ENCODE peak calls at places on chromosomes 12 and 14, in seven cellular contexts. W, J, A, G, H, C and S are unnamed samples.

GRCh38 chr12:104504151-104504550 is 47.4 kb downstream of the CHST11 start:
- DNase-seq in C (no peak), W (no peak), J (no peak), H (no peak), G (no peak), A (no peak), S (no peak)

GRCh38 chr12:104886418-104887401 is 71.4 kb downstream of the SLC41A2 start:
- DNase-seq in C (no peak), H (no peak), W (peak), A (no peak), G (no peak), J (no peak), S (peak)

GRCh38 chr12:117671734-117672133 is 297.1 kb downstream of the KSR2 start:
- DNase-seq in J (no peak), W (no peak), A (no peak), C (no peak), G (no peak), H (peak), S (peak)

GRCh38 chr14:54564799-54565235 is 2.1 kb upstream of the SAMD4A start:
- DNase-seq in W (peak), H (peak), A (no peak), J (peak), G (no peak), C (no peak), S (peak)

GRCh38 chr12:120110550-120111501 is 5.7 kb downstream of the RAB35 start:
- DNase-seq in H (no peak), A (peak), J (no peak), W (no peak), G (peak), C (peak), S (no peak)

GRCh38 chr12:622420-622819 is 40.8 kb downstream of the NINJ2 start:
- DNase-seq in G (peak), C (no peak), H (no peak), W (no peak), A (no peak), J (no peak), S (no peak)

GRCh38 chr14:51507556-51508511 is 143.9 kb upstream of the FRMD6 start:
- DNase-seq in C (no peak), A (peak), W (peak), G (peak), J (peak), H (no peak), S (peak)

GRCh38 chr12:43852744-43853143 is 16.9 kb downstream of the TMEM117 start:
- DNase-seq in W (no peak), H (no peak), A (no peak), J (no peak), C (no peak), G (no peak), S (no peak)

GRCh38 chr12:52007982-52008510 is 1.3 kb downstream of the TAMALIN start:
- DNase-seq in G (no peak), H (no peak), A (no peak), C (no peak), W (no peak), J (no peak), S (no peak)

GRCh38 chr14:98208074-98208675 is 1063.8 kb downstream of the BCL11B start:
- DNase-seq in J (no peak), G (no peak), W (no peak), A (no peak), C (no peak), H (no peak), S (no peak)

GRCh38 chr12:806116-806805 is 53.9 kb downstream of the WNK1 start:
- DNase-seq in H (peak), G (no peak), W (peak), A (no peak), C (no peak), J (no peak), S (no peak)

GRCh38 chr14:29930283-29930682 is 2.6 kb upstream of the PRKD1 start:
- DNase-seq in H (no peak), G (no peak), W (peak), C (no peak), J (no peak), A (no peak), S (peak)

GRCh38 chr12:25692115-25693035 is 139.3 kb upstream of the LMNTD1 start:
- DNase-seq in H (no peak), G (peak), A (no peak), C (no peak), W (peak), J (no peak), S (peak)

GRCh38 chr14:51917186-51917585 is 56.8 kb downstream of the GNG2 start:
- DNase-seq in H (no peak), G (peak), A (no peak), C (no peak), J (peak), W (no peak), S (peak)

GRCh38 chr12:9163392-9163791 is 44.8 kb downstream of the PZP start:
- DNase-seq in J (no peak), A (no peak), W (no peak), C (no peak), G (peak), H (no peak), S (no peak)

GRCh38 chr12:7917392-7918267 is 18.4 kb downstream of the SLC2A3 start:
- DNase-seq in A (no peak), H (no peak), C (no peak), G (no peak), W (no peak), J (no peak), S (no peak)

GRCh38 chr12:48903982-48904411 is 21.3 kb downstream of the FKBP11 start:
- DNase-seq in H (peak), J (peak), G (peak), C (peak), W (peak), A (peak), S (peak)
- TF ChIP-seq CTCF in H (peak), J (peak), G (peak), C (peak), W (peak), A (peak), S (peak)

GRCh38 chr12:16603265-16603915 is 2.6 kb downstream of the LMO3 start:
- DNase-seq in A (no peak), J (no peak), W (no peak), C (no peak), H (no peak), G (no peak), S (no peak)
- TF ChIP-seq CTCF in A (no peak), J (no peak), W (no peak), C (no peak), H (no peak), G (no peak), S (no peak)

GRCh38 chr14:64628940-64629403 is 75.3 kb upstream of the PLEKHG3 start:
- DNase-seq in A (no peak), H (peak), W (peak), J (peak), C (no peak), G (no peak), S (peak)
- TF ChIP-seq CTCF in A (no peak), H (no peak), W (no peak), J (no peak), C (no peak), G (no peak), S (peak)

DNA sequence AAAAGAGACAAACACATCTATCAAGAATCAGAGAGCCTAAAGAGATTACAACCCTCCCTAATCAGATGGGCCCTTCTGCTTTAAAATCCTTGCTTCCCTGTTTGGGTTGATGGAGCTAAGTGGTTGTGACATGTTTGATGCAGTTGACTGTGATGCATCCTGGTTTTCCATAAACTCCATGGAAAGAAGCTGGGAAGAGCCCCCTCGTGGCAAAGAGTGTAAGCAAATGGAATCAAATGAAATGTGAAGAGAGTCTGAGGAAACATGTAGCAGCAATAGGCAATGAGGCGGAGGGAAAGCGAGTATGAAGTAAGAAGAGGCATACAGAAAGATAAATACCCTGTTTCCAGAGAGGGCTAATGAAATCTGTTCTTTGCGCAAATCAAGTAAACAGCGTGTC is 70.4 kb upstream of the SLCO1C1 start:
- DNase-seq in G (no peak), J (no peak), C (no peak), H (peak), A (no peak), W (no peak), S (peak)
- TF ChIP-seq CTCF in G (peak), J (peak), C (no peak), H (peak), A (no peak), W (peak), S (peak)

GRCh38 chr12:67427336-67427735 is 158.2 kb downstream of the CAND1 start:
- DNase-seq in C (no peak), J (no peak), W (no peak), A (no peak), G (no peak), H (no peak), S (no peak)

GRCh38 chr12:67431436-67432049 is 162.4 kb downstream of the CAND1 start:
- DNase-seq in G (no peak), A (no peak), J (no peak), C (no peak), W (no peak), H (no peak), S (peak)

GRCh38 chr12:67428431-67428830 is 159.3 kb downstream of the CAND1 start:
- DNase-seq in C (no peak), H (no peak), J (no peak), W (no peak), G (no peak), A (no peak), S (no peak)

GRCh38 chr12:67433393-67434175 is 164.4 kb downstream of the CAND1 start:
- DNase-seq in C (no peak), J (no peak), H (peak), G (no peak), W (peak), A (no peak), S (peak)

GRCh38 chr12:67430708-67431335 is 161.7 kb downstream of the CAND1 start:
- DNase-seq in J (peak), W (no peak), C (no peak), H (no peak), G (peak), A (no peak), S (peak)
- TF ChIP-seq CTCF in J (peak), W (no peak), C (no peak), H (no peak), G (peak), A (no peak), S (peak)

GRCh38 chr12:96218989-96219678 is 25.0 kb downstream of the ELK3 start:
- DNase-seq in G (no peak), A (no peak), C (no peak), W (no peak), J (no peak), H (peak), S (no peak)
- TF ChIP-seq CTCF in G (no peak), A (no peak), C (no peak), W (no peak), J (no peak), H (no peak), S (no peak)

DNA sequence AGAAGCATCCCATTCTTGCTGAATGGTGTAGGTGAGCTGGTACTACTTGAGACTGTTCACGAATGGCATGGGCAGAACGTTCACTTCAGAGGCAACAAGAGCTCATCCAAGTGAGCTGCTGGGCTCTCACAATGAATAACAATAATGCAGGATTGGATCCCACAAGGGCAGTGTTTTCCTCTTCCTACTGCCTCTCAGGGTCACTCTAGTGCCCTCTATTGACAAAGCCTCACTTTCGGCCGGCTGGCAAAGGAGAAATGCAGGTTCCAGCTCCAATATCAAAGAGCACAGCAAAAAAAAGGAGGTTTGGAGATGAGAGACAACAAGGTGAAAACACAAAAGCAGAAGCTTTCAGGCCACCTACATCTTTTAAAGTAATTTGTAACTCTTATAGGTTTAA is 74.6 kb upstream of the MYF6 start:
- DNase-seq in J (no peak), G (no peak), A (no peak), W (no peak), C (no peak), H (peak), S (peak)
- TF ChIP-seq CTCF in J (no peak), G (no peak), A (no peak), W (peak), C (no peak), H (peak), S (peak)

GRCh38 chr12:82638324-82638723 is 48.4 kb upstream of the TMTC2 start:
- DNase-seq in W (no peak), G (no peak), J (no peak), C (no peak), A (no peak), H (no peak), S (no peak)
- TF ChIP-seq CTCF in W (no peak), G (no peak), J (no peak), C (no peak), A (no peak), H (no peak), S (no peak)

DNA sequence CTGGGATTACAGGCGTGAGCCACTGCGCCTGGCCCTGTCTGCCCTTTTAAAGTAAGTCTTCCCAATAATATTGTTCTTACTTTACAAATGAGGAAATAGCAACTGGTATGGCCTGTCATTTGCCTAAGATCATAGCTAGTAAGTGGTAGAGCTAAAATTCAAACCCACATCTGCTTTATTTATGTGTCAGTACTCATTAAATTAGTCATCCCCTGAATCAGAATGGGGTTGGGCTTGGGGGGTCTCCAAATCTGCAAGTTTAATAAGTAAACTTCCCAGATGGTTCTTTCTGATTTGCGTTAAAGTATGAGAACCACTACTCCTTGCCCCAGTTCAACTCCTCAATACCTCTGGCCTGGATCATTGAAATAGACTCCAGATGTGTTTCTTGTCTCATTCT is 96.2 kb downstream of the FAR2 start:
- DNase-seq in W (peak), G (no peak), C (no peak), A (no peak), J (no peak), H (no peak), S (peak)
- TF ChIP-seq CTCF in W (no peak), G (no peak), C (no peak), A (no peak), J (no peak), H (no peak), S (no peak)